ENCODE peak calls at places on chromosomes 5 and 9, in eight cellular contexts. V, H, L, S, X, E, Z and Q are unnamed samples. For H3K36me3, the result is how much of the 10 kb centered on the place peaks cover.

GRCh38 chr5:125485003-125485641 is 738.7 kb upstream of the ZNF608 start:
- DNase-seq in V (peak), S (peak), L (peak), H (peak), E (peak), Z (no peak), X (peak), Q (no peak)

GRCh38 chr5:160699301-160699700 is 152.7 kb downstream of the ATP10B start:
- DNase-seq in E (no peak), Z (no peak), S (no peak), L (no peak), X (no peak), V (no peak), H (no peak), Q (no peak)

GRCh38 chr9:133120343-133121199 is 469 bp downstream of the RALGDS start:
- DNase-seq in S (no peak), E (no peak), Z (no peak), L (no peak), V (no peak), H (no peak), X (no peak), Q (no peak)

GRCh38 chr5:76401801-76402250 is 1.3 kb upstream of the IQGAP2 start:
- DNase-seq in S (no peak), E (no peak), X (no peak), Z (peak), H (no peak), L (no peak), V (no peak), Q (peak)

GRCh38 chr9:95090871-95091573 is 226.5 kb downstream of the FANCC start:
- DNase-seq in E (no peak), X (no peak), Z (no peak), V (no peak), L (no peak), H (no peak), S (no peak), Q (no peak)

GRCh38 chr5:109418752-109419352 is 9.1 kb upstream of the PJA2 start:
- DNase-seq in E (no peak), L (no peak), H (no peak), V (no peak), S (no peak), X (no peak), Z (no peak), Q (no peak)

GRCh38 chr5:95832664-95833063 is 10.1 kb upstream of the GLRX start:
- DNase-seq in V (no peak), L (no peak), S (no peak), E (no peak), Z (no peak), X (no peak), H (no peak), Q (no peak)

GRCh38 chr9:70034292-70034711 is 9.3 kb upstream of the MAMDC2 start:
- DNase-seq in Z (no peak), S (no peak), H (no peak), E (peak), L (no peak), X (peak), V (peak), Q (no peak)

GRCh38 chr5:149596712-149597111 is 15.4 kb downstream of the ARHGEF37 start:
- DNase-seq in V (no peak), Z (no peak), E (no peak), S (no peak), X (no peak), L (no peak), H (no peak), Q (no peak)

GRCh38 chr5:16674750-16675149 is 58.0 kb upstream of the RETREG1 start:
- DNase-seq in Z (no peak), L (no peak), H (no peak), E (no peak), X (peak), S (no peak), V (no peak), Q (no peak)

GRCh38 chr5:135842737-135843136 is 8.3 kb downstream of the SLC25A48 start:
- DNase-seq in V (no peak), Z (no peak), S (no peak), H (no peak), X (no peak), L (no peak), E (no peak), Q (no peak)

DNA sequence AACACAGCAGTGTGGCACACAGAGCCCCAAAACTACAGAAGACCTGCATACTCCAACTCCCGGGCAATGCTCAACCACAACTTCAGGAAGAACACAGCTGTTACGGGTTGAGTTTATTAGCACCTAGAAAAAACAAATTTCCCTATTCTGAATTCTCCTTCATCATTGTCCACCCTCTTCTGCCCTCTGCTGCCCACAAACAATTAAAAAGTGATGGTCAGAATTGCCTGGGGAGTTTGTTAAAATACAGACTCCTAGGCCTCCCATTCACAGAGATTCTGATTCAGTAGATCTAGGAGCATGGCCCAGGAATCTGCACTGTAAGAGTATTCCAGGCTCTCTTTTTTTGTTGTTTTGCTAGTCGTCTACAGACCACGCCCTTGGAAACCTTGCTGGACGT is 310.6 kb downstream of the NDUFS4 start:
- DNase-seq in E (no peak), H (no peak), L (no peak), V (no peak), Z (no peak), S (no peak), X (peak), Q (no peak)
- TF ChIP-seq CTCF in E (no peak), H (peak), L (no peak), V (no peak), Z (no peak), S (peak), X (no peak), Q (no peak)

GRCh38 chr5:14142202-14142855 is 813 bp upstream of the TRIO start:
- DNase-seq in E (no peak), H (no peak), V (no peak), S (no peak), L (no peak), Z (no peak), X (peak), Q (no peak)
- H3K4me3 ChIP-seq in E (peak), H (peak), V (peak), S (peak), L (peak), Z (peak), X (peak), Q (peak)

GRCh38 chr5:172365948-172366608 is 82.5 kb upstream of the UBTD2 start:
- DNase-seq in H (no peak), L (no peak), V (no peak), E (no peak), S (no peak), X (no peak), Z (no peak), Q (no peak)

GRCh38 chr5:172358345-172358744 is 74.8 kb upstream of the UBTD2 start:
- DNase-seq in L (no peak), Z (no peak), E (no peak), H (no peak), S (no peak), V (no peak), X (no peak), Q (no peak)

GRCh38 chr5:172364773-172365172 is 81.2 kb upstream of the UBTD2 start:
- DNase-seq in X (no peak), S (no peak), L (no peak), V (no peak), E (no peak), Z (no peak), H (no peak), Q (no peak)

GRCh38 chr5:172361566-172362238 is 78.1 kb upstream of the UBTD2 start:
- DNase-seq in Z (no peak), V (peak), L (no peak), S (peak), H (peak), X (peak), E (peak), Q (peak)

DNA sequence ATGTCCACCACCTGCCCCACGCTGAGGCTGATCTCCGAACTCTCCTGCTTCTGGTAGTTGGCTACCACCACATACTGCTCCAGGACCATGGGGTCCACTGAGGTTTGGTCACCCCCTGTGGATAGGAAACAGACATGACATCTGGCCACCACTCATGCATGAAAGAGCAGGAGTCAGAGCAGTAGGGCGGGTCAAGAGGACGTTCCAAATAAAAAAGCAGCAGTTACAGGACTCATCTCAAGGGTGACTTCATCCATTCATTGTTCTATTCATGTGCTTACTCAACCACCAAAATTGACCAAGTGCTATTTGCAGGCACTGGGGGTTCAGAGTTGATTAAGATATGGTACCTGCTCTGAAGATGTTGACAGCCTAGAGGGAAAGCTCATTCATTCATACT is 79.2 kb upstream of the UBTD2 start:
- DNase-seq in Z (no peak), V (no peak), L (no peak), H (no peak), X (peak), E (no peak), S (no peak), Q (peak)
- H3K36me3 ChIP-seq in Z (under half), V (under half), L (under half), H (under half), X (under half), E (under half), S (half or more), Q (under half)

DNA sequence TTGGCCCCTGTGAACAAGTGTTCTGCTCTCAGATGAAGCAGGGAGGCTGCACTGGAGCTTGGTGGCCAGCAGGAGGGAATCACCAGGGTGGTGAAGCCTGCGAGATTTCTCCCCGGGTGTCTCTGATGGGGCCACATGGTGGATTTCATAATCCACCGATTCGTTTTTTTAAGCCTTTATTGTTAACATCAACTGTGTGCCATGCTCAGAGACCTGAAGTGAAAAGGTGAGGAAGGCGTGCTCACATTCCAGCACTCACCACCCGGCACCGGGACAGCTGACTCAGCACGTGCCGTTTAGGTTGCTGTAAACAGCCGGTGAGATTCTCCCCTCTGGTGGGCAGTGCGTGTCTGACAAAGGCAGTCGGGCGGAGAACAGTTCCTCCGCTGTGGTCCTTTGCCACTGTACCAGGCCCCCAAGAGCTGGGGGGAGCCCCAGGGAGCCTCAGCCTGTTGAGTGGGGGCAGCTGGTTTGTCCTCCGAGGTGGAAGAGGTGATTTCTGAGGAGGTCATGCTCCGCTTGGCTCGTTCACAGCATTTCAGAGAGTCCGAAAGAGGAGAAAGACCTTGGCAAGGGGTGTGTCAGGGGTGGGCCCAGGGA is 12.7 kb upstream of the AHRR start:
- DNase-seq in E (peak), Z (no peak), V (peak), X (no peak), S (no peak), L (no peak), H (peak), Q (no peak)
- TF ChIP-seq CTCF in E (no peak), Z (no peak), V (peak), X (peak), S (peak), L (no peak), H (peak), Q (no peak)

DNA sequence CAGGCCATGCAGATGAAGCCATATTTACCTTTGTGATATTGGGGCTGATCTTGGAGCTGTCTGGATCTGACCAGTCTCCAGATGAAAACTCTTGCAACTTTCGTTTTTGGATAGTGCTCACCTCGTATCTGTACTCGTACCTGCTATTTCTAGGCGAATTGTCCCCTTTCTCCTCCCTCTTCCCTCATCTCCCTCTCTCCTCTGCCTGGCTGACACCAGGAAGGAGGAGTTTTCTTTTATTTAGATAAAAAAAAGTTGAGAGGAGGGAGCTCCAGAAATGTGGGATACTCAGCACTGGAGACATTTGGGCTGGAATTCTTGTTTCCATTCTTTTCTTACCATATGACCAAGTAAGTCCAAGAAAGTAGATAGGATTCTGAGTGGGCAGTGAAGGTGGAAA is 54.6 kb upstream of the ABL1 start:
- DNase-seq in L (no peak), S (no peak), H (no peak), V (no peak), X (no peak), E (no peak), Z (no peak), Q (no peak)
- H3K4me3 ChIP-seq in L (no peak), S (peak), H (peak), V (no peak), X (no peak), E (peak), Z (no peak), Q (no peak)

GRCh38 chr5:151245820-151246219 is 7.2 kb upstream of the GM2A start:
- DNase-seq in V (no peak), Z (no peak), X (no peak), E (no peak), L (no peak), S (no peak), H (no peak), Q (no peak)
- H3K36me3 ChIP-seq in V (under half), Z (under half), X (under half), E (under half), L (under half), S (under half), H (under half), Q (under half)

GRCh38 chr9:115170674-115171073 is 52.7 kb upstream of the TNC start:
- DNase-seq in X (peak), Z (no peak), L (no peak), H (peak), S (no peak), E (peak), V (peak), Q (no peak)
- TF ChIP-seq CTCF in X (peak), Z (no peak), L (no peak), H (peak), S (no peak), E (no peak), V (peak), Q (no peak)

GRCh38 chr5:179766021-179766725 is 27.6 kb upstream of the LTC4S start:
- DNase-seq in H (peak), V (peak), S (no peak), E (peak), L (no peak), X (no peak), Z (no peak), Q (no peak)
- H3K4me3 ChIP-seq in H (peak), V (peak), S (no peak), E (no peak), L (no peak), X (no peak), Z (no peak), Q (no peak)